ENCODE peak calls at places on chromosomes 11 and 22, in four cellular contexts. P is Caco-2, J is GM12865, X is gastrocnemius medialis. H is an unnamed sample.

GRCh38 chr22:41682033-41682807 is 6.4 kb downstream of the SNU13 start:
- DNase-seq in P (peak), J (peak), X (peak), H (peak)

GRCh38 chr11:47154738-47155570 is 21.7 kb downstream of the ARFGAP2 start:
- DNase-seq in P (no peak), J (peak), X (peak), H (no peak)

GRCh38 chr11:87405843-87406242 is 368.1 kb downstream of the TMEM135 start:
- DNase-seq in P (no peak), J (no peak), X (no peak), H (no peak)

GRCh38 chr11:3126207-3126865 is 38.8 kb downstream of the OSBPL5 start:
- DNase-seq in P (no peak), J (no peak), X (peak), H (no peak)

GRCh38 chr11:70567680-70568503 is 169.6 kb downstream of the CTTN start:
- DNase-seq in P (no peak), J (no peak), X (no peak), H (no peak)

GRCh38 chr11:120181446-120181992 is 29.3 kb upstream of the OAF start:
- DNase-seq in P (no peak), J (no peak), X (no peak), H (no peak)

GRCh38 chr22:22558972-22559603 is at the start of gene PRAME:
- DNase-seq in P (peak), J (peak), X (no peak), H (peak)

GRCh38 chr22:50544078-50544745 is 1.5 kb upstream of the KLHDC7B start:
- DNase-seq in P (no peak), J (peak), X (no peak), H (peak)

DNA sequence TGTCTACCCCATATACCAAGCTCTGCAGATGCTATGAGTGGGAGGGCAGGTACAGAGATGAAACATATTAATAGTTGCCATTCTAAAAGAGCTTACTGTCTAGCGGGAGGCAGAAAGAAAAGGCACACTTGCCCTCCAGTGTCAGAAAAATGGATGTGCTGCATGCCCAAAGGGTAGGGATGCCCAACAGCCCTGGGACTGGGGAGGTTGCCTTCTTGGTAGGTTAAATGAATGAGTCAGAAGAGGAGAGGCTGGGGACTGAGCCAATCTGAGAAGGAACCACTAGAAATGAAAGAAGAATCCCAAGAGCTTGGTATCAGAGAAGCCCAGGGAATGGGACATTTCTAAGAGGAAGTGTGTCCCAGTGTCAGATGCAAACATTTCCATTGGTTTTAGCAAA is 1.2 kb downstream of the BIRC3 start:
- DNase-seq in P (no peak), J (peak), X (no peak), H (no peak)
- TF ChIP-seq CTCF in P (no peak), J (no peak), X (no peak), H (no peak)

DNA sequence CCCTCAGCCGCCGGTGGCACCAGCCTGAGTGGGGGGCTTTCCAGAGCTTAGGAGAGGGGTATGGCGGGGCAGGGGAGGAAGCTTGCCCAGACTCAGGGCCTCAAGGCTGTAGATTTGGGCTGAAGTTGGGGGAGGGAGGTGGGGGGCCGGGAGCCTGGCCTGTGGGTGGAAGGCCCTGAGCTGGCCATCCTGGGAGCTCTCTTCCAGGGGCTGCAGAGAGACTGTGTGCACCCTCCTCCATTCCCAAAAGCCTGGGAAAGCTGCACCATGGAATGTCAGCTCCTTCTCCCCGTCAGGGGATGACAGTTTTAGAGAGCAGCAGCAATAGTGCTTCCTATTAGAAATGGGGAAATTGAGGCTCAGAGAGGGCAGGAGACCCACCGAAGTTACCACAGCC is 1.0 kb downstream of the SYT12 start:
- DNase-seq in P (no peak), J (no peak), X (no peak), H (no peak)
- H3K4me3 ChIP-seq in P (peak), J (no peak), X (peak), H (no peak)

GRCh38 chr22:36386900-36387663 is 685 bp downstream of the MYH9 start:
- DNase-seq in P (no peak), J (peak), X (peak), H (peak)

GRCh38 chr22:36385491-36386350 is 2.0 kb downstream of the MYH9 start:
- DNase-seq in P (no peak), J (peak), X (peak), H (no peak)

GRCh38 chr22:36384766-36385400 is 2.9 kb downstream of the MYH9 start:
- DNase-seq in P (no peak), J (peak), X (no peak), H (no peak)

GRCh38 chr22:36387664-36387913 is 178 bp downstream of the MYH9 start:
- DNase-seq in P (no peak), J (no peak), X (no peak), H (no peak)

GRCh38 chr22:36386351-36386899 is 1.3 kb downstream of the MYH9 start:
- DNase-seq in P (no peak), J (peak), X (peak), H (peak)
- TF ChIP-seq CTCF in P (no peak), J (no peak), X (no peak), H (no peak)

GRCh38 chr11:94131363-94132115 is 2.9 kb downstream of the PANX1 start:
- DNase-seq in P (no peak), J (no peak), X (no peak), H (no peak)

GRCh38 chr11:94132823-94133408 is 4.3 kb downstream of the PANX1 start:
- DNase-seq in P (no peak), J (no peak), X (no peak), H (no peak)

GRCh38 chr11:94130589-94131362 is 2.1 kb downstream of the PANX1 start:
- DNase-seq in P (no peak), J (no peak), X (no peak), H (no peak)

GRCh38 chr11:94133752-94134151 is 5.1 kb downstream of the PANX1 start:
- DNase-seq in P (no peak), J (no peak), X (no peak), H (no peak)

GRCh38 chr11:94132152-94132558 is 3.5 kb downstream of the PANX1 start:
- DNase-seq in P (no peak), J (no peak), X (peak), H (no peak)
- H3K4me3 ChIP-seq in P (no peak), J (no peak), X (no peak), H (no peak)

GRCh38 chr22:47568700-47569099 is 806.2 kb downstream of the TBC1D22A start:
- DNase-seq in P (no peak), J (no peak), X (no peak), H (no peak)

GRCh38 chr22:47569389-47570299 is 807.2 kb downstream of the TBC1D22A start:
- DNase-seq in P (no peak), J (no peak), X (no peak), H (no peak)

GRCh38 chr22:47565607-47566006 is 803.2 kb downstream of the TBC1D22A start:
- DNase-seq in P (no peak), J (no peak), X (no peak), H (no peak)

GRCh38 chr22:47567741-47568140 is 805.3 kb downstream of the TBC1D22A start:
- DNase-seq in P (no peak), J (no peak), X (no peak), H (no peak)

DNA sequence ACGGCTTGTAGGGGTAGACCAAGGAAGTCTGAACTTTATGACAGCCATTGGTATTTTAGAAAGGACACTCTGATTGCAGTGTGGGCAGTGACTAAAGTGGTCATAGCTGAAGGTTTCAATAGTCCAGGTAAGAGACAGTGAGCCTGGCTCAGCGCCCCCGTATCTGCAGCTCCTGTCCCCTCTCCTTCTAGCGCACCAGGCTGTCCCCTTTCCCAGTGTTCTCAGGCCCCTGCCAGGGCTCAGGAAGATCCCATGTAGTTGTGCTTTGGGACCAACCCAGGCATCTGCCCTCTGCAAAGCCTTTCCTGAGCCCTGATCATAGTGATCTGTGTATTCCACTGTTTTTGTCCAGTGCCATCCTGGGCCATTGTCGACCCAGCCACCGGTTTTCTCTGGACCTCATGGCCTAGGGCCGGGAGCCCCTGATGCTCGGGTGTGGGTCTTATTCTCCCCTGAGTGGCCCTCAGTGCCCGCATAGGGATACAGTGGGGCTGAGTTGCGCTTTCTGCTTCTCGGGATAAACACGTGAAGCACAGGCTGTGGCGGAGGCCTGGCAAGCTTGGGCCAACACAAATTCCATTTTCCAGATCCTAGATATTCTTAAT is 804.8 kb downstream of the TBC1D22A start:
- DNase-seq in P (no peak), J (no peak), X (no peak), H (no peak)
- TF ChIP-seq CTCF in P (no peak), J (no peak), X (no peak), H (no peak)

H was measured in GM06990.